ENCODE peak calls at places on chromosomes 1 and 21, in four cellular contexts. D, V, Y and F are unnamed samples.

GRCh38 chr1:178155478-178156255 is 61.8 kb downstream of the RASAL2 start:
- DNase-seq in Y (no peak), D (peak; percentile 44), V (no peak), F (no peak)

GRCh38 chr1:209412036-209412435 is 171.5 kb upstream of the CAMK1G start:
- DNase-seq in D (peak; percentile 18), Y (no peak), V (no peak), F (no peak)

GRCh38 chr1:31263408-31263807 is 23.7 kb upstream of the NKAIN1 start:
- DNase-seq in D (no peak), Y (no peak), V (no peak), F (no peak)

GRCh38 chr1:119453021-119453420 is 38.1 kb downstream of the HSD3B2 start:
- DNase-seq in V (peak; percentile 43), D (peak; percentile 58), Y (no peak), F (no peak)

GRCh38 chr1:194071200-194071599 is 884.8 kb upstream of the B3GALT2 start:
- DNase-seq in D (no peak), Y (no peak), V (no peak), F (no peak)

GRCh38 chr1:17207046-17207445 is 2.1 kb downstream of the PADI1 start:
- DNase-seq in D (no peak), V (no peak), Y (no peak), F (no peak)

GRCh38 chr1:109243860-109244552 is 5.3 kb upstream of the CELSR2 start:
- DNase-seq in D (no peak), V (no peak), Y (no peak), F (no peak)

GRCh38 chr1:983736-984475 is 2.0 kb upstream of the PERM1 start:
- DNase-seq in D (no peak), Y (peak; percentile 74), V (peak; percentile 71), F (peak; percentile 70)

GRCh38 chr1:7224644-7225043 is 439.4 kb downstream of the CAMTA1 start:
- DNase-seq in V (no peak), Y (peak; percentile 38), D (no peak), F (no peak)

GRCh38 chr1:1150100-1150499 is 23.6 kb upstream of the TTLL10 start:
- DNase-seq in V (no peak), Y (no peak), D (no peak), F (no peak)

GRCh38 chr1:228282329-228283042 is 74.6 kb downstream of the OBSCN start:
- DNase-seq in V (peak; percentile 21), Y (no peak), D (no peak), F (no peak)

GRCh38 chr1:58763214-58763613 is 20.6 kb downstream of the JUN start:
- DNase-seq in Y (no peak), D (peak; percentile 70), V (no peak), F (no peak)

GRCh38 chr1:184929711-184930202 is 44.6 kb downstream of the NIBAN1 start:
- DNase-seq in V (no peak), Y (peak; percentile 8), D (no peak), F (no peak)

GRCh38 chr1:177975588-177976495 is 6.0 kb upstream of the SEC16B start:
- DNase-seq in Y (no peak), D (peak; percentile 7), V (no peak), F (no peak)

GRCh38 chr1:171740987-171741871 is 636 bp downstream of the VAMP4 start:
- DNase-seq in Y (peak; percentile 9), D (peak; percentile 50), V (peak; percentile 50), F (no peak)

GRCh38 chr1:145879775-145880174 is 5.9 kb downstream of the ANKRD35 start:
- DNase-seq in V (no peak), D (no peak), Y (no peak), F (no peak)

GRCh38 chr1:197235355-197235754 is 32.7 kb upstream of the CRB1 start:
- DNase-seq in Y (no peak), D (no peak), V (no peak), F (no peak)

GRCh38 chr1:245045087-245045881 is 109.5 kb upstream of the KIF26B start:
- DNase-seq in Y (no peak), D (peak; percentile 31), V (no peak), F (no peak)

GRCh38 chr1:2290171-2290578 is 62.1 kb downstream of the SKI start:
- DNase-seq in V (no peak), Y (no peak), D (no peak), F (no peak)

GRCh38 chr1:191343816-191344215 is 814.4 kb upstream of the RGS18 start:
- DNase-seq in Y (no peak), V (no peak), D (peak; percentile 26), F (no peak)

GRCh38 chr1:112744019-112744578 is 29.0 kb upstream of the PPM1J start:
- DNase-seq in D (peak; percentile 53), V (peak; percentile 62), Y (peak; percentile 46), F (no peak)

GRCh38 chr1:229169399-229169798 is 101.5 kb upstream of the RAB4A start:
- DNase-seq in Y (no peak), V (peak; percentile 61), D (peak; percentile 17), F (no peak)

GRCh38 chr1:212700597-212700891 is 904 bp upstream of the BATF3 start:
- DNase-seq in V (no peak), D (no peak), Y (no peak), F (no peak)

GRCh38 chr1:117180571-117180970 is 30.2 kb downstream of the VTCN1 start:
- DNase-seq in V (peak; percentile 38), D (no peak), Y (no peak), F (no peak)

GRCh38 chr1:246497331-246497915 is 9.7 kb downstream of the SMYD3 start:
- DNase-seq in D (peak; percentile 83), V (no peak), Y (peak; percentile 26), F (no peak)

GRCh38 chr1:156172696-156173470 is 19.5 kb downstream of the SEMA4A start:
- DNase-seq in V (no peak), Y (no peak), D (no peak), F (no peak)

GRCh38 chr21:33655591-33656221 is 13.4 kb downstream of the ITSN1 start:
- DNase-seq in D (peak; percentile 87), V (no peak), Y (no peak), F (no peak)

GRCh38 chr1:231626951-231627614 is 493 bp downstream of the DISC1 start:
- DNase-seq in D (peak; percentile 53), V (peak; percentile 56), Y (peak; percentile 64), F (peak; percentile 23)

GRCh38 chr1:212690816-212691403 is 8.7 kb downstream of the BATF3 start:
- DNase-seq in V (no peak), D (no peak), Y (no peak), F (no peak)

GRCh38 chr1:226627924-226628623 is 79.5 kb downstream of the STUM start:
- DNase-seq in V (peak; percentile 17), D (no peak), Y (no peak), F (no peak)

GRCh38 chr1:70043806-70044205 is 161.6 kb downstream of the LRRC40 start:
- DNase-seq in Y (no peak), D (peak; percentile 89), V (no peak), F (no peak)

GRCh38 chr1:50704126-50704525 is 255.9 kb downstream of the FAF1 start:
- DNase-seq in V (no peak), Y (peak; percentile 40), D (peak; percentile 56), F (no peak)

GRCh38 chr1:205583461-205584130 is 48.2 kb downstream of the ELK4 start:
- DNase-seq in Y (no peak), D (no peak), V (no peak), F (no peak)

GRCh38 chr1:205585169-205585834 is 46.5 kb downstream of the ELK4 start:
- DNase-seq in V (no peak), Y (no peak), D (no peak), F (no peak)

GRCh38 chr1:205585835-205586785 is 45.7 kb downstream of the ELK4 start:
- DNase-seq in D (no peak), Y (no peak), V (no peak), F (no peak)

GRCh38 chr1:205582471-205583291 is 49.1 kb downstream of the ELK4 start:
- DNase-seq in D (peak; percentile 15), V (peak; percentile 71), Y (no peak), F (no peak)

DNA sequence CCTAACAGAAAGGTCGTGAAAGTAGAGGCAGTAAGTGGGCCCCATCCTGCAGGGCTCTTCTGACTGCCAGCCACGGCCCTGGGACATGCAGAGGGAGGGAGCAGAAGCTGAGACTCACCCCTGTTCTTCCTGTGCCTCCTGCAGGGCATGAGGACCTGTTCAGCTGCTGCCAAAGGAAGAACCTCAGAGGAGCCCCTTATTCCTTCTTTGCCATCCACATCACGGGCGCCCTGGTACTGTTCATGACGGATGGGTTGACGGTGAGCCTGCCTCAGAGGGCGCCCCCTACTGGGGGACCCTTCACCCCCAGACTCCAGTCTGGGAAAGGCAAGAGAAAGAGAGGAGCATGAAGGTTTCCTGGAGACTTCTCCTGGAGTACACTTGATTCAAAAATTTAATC is 47.1 kb downstream of the ELK4 start:
- DNase-seq in D (no peak), V (no peak), Y (no peak), F (no peak)
- TF ChIP-seq CTCF in D (peak; percentile 43), V (no peak), Y (peak; percentile 45), F (peak; percentile 46)

DNA sequence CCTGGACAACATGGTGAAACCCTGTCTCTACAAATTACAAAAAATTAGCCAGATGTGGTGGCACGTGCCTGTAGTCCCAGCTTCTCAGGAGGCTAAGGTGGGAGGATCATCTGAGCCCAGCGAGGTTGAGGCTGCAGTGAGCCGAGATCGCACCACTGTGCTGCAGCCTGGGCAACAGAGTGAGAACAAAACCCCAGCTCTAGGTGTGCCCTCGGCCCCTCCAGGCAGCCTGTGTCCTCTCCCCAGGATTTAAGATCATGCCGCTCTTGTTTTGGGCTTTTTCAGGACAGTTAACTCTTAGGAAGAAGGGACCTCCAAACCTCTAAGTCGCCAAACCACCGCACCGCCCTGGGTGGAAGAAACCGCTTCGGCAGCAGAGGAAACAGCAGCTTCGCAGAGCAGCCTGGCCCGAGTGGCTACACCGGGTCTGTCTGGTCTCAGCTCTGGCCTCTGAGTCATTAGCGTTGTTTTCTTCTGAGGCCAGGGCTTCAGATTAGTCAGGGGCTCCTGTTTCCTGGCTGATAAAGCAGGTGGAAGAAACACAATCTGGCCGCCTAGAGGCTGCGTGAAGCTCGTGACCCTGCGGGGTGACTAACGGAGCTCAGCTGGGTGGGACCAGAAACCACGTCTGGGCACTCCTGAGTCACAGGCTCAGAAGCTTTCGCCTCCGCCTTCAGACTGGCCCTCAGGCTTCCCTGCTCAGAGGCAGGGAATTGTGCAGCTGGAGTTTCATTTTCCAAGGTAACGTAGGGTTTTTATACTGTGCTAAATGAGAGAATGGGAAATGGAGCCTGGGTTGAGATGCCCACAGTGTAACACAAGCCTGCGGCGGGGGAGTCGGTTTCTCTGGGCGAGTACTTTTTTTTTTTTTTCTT is 44.7 kb downstream of the CHAF1B start:
- DNase-seq in Y (peak; percentile 84), D (peak; percentile 96), V (peak; percentile 81), F (peak; percentile 51)
- TF ChIP-seq CTCF in Y (peak; percentile 16), D (no peak), V (peak; percentile 47), F (peak; percentile 49)

DNA sequence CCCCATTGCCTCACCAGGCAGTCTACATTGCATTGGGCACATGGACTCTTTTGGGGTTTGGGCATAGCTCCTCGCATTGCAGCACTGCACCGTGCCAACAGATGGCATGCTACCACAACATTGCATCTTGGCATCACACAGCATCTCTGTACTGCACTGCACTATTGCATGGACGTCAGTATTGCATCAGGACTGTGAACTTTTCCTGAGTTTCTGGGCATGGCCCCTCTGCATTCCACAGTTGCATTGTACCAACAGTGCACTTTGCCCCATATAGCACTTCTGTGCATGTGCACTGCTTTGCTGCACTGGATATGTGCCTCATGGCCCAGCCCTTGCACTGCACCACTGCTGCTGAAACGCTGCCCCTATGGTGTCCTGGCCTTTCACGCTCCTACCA is 9.6 kb downstream of the PTPRU start:
- DNase-seq in Y (no peak), D (peak; percentile 72), V (no peak), F (no peak)
- TF ChIP-seq CTCF in Y (no peak), D (peak; percentile 47), V (no peak), F (peak; percentile 40)

GRCh38 chr1:96524100-96524499 is 197.5 kb upstream of the PTBP2 start:
- DNase-seq in D (peak; percentile 14), V (no peak), Y (no peak), F (no peak)
- TF ChIP-seq CTCF in D (no peak), V (no peak), Y (no peak), F (no peak)